ENCODE peak calls at places on chromosomes 1 and 21, in seven cellular contexts. One of them, this sample, is unnamed. For H3K36me3, the result is how much of the 10 kb centered on the place peaks cover.

GRCh38 chr1:16152521-16153087 is 3.3 kb downstream of the EPHA2 start:
- DNase-seq in CD8-positive, alpha-beta T cell: no peak
- DNase-seq in H1: no peak
- DNase-seq in heart left ventricle: peak
- DNase-seq in H7: peak
- DNase-seq in heart right ventricle: peak
- DNase-seq in SJCRH30: no peak
- DNase-seq in this sample: no peak

GRCh38 chr1:82838066-82838465 is 1037.3 kb downstream of the ADGRL2 start:
- DNase-seq in CD8-positive, alpha-beta T cell: no peak
- DNase-seq in H1: no peak
- DNase-seq in heart left ventricle: no peak
- DNase-seq in H7: no peak
- DNase-seq in heart right ventricle: no peak
- DNase-seq in SJCRH30: no peak
- DNase-seq in this sample: no peak

GRCh38 chr21:42843021-42843420 is 36.3 kb downstream of the WDR4 start:
- DNase-seq in CD8-positive, alpha-beta T cell: no peak
- DNase-seq in H1: no peak
- DNase-seq in heart left ventricle: no peak
- DNase-seq in H7: no peak
- DNase-seq in heart right ventricle: no peak
- DNase-seq in SJCRH30: no peak
- DNase-seq in this sample: no peak

GRCh38 chr1:12594966-12595838 is 22.8 kb downstream of the DHRS3 start:
- DNase-seq in CD8-positive, alpha-beta T cell: no peak
- DNase-seq in H1: peak
- DNase-seq in heart left ventricle: peak
- DNase-seq in H7: peak
- DNase-seq in heart right ventricle: peak
- DNase-seq in SJCRH30: peak
- DNase-seq in this sample: peak

GRCh38 chr1:21848524-21849174 is 36.6 kb downstream of the LDLRAD2 start:
- DNase-seq in CD8-positive, alpha-beta T cell: no peak
- DNase-seq in H1: no peak
- DNase-seq in heart left ventricle: no peak
- DNase-seq in H7: no peak
- DNase-seq in heart right ventricle: no peak
- DNase-seq in SJCRH30: no peak
- DNase-seq in this sample: no peak

GRCh38 chr1:22611530-22611947 is 24.9 kb upstream of the C1QA start:
- DNase-seq in CD8-positive, alpha-beta T cell: no peak
- DNase-seq in H1: peak
- DNase-seq in heart left ventricle: peak
- DNase-seq in H7: peak
- DNase-seq in heart right ventricle: peak
- DNase-seq in SJCRH30: peak
- DNase-seq in this sample: no peak

GRCh38 chr1:248821641-248822040 is 4.1 kb downstream of the SH3BP5L start:
- DNase-seq in CD8-positive, alpha-beta T cell: no peak
- DNase-seq in H1: no peak
- DNase-seq in heart left ventricle: no peak
- DNase-seq in H7: no peak
- DNase-seq in heart right ventricle: no peak
- DNase-seq in SJCRH30: no peak
- DNase-seq in this sample: no peak

GRCh38 chr1:68453060-68453665 is 3.4 kb upstream of the RPE65 start:
- DNase-seq in CD8-positive, alpha-beta T cell: no peak
- DNase-seq in H1: no peak
- DNase-seq in heart left ventricle: no peak
- DNase-seq in H7: no peak
- DNase-seq in heart right ventricle: no peak
- DNase-seq in SJCRH30: no peak
- DNase-seq in this sample: no peak

GRCh38 chr1:184533049-184533448 is 146.2 kb downstream of the C1orf21 start:
- DNase-seq in CD8-positive, alpha-beta T cell: no peak
- DNase-seq in H1: no peak
- DNase-seq in heart left ventricle: no peak
- DNase-seq in H7: no peak
- DNase-seq in heart right ventricle: no peak
- DNase-seq in SJCRH30: no peak
- DNase-seq in this sample: no peak

GRCh38 chr1:47779613-47780012 is 217.6 kb downstream of the TRABD2B start:
- DNase-seq in CD8-positive, alpha-beta T cell: no peak
- DNase-seq in H1: no peak
- DNase-seq in heart left ventricle: no peak
- DNase-seq in H7: no peak
- DNase-seq in heart right ventricle: no peak
- DNase-seq in SJCRH30: peak
- DNase-seq in this sample: no peak

DNA sequence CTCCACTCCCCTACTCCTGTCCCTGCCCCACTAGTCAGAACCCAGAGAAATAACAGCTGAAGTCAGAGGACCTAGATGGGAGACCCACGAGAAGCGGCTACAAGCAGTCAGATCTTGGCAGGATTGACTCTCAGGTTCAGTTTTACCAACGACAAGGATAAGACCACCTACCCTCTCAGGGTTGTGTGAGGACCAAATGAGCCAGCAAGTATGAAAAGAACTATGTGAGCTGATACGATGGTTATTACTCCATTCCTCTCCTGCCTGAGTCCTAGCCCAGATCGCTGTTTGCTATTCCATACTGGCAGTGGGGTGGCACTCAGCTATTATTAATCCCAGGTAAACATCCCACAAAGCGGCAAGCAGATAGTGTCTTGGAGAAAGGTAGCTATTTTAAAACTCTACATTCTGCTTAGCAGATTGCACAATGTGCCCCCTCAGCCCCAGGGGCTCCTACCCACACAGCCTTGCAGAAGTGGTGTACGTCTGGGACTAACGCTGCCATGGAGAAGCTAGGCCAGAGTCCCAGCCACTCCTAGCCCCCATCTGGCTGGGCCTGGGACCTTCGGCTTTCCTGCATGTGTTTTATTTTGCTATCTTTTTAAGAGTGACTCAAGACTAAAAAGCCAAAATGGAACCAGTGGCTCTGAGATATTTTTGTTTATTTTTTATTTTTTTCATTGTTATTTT is 58.9 kb downstream of the CD46 start:
- DNase-seq in CD8-positive, alpha-beta T cell: no peak
- DNase-seq in H1: peak
- DNase-seq in heart left ventricle: no peak
- DNase-seq in H7: peak
- DNase-seq in heart right ventricle: no peak
- DNase-seq in SJCRH30: no peak
- DNase-seq in this sample: no peak
- H3K36me3 ChIP-seq in CD8-positive, alpha-beta T cell: half or more
- H3K36me3 ChIP-seq in H1: under half
- H3K36me3 ChIP-seq in heart left ventricle: half or more
- H3K36me3 ChIP-seq in H7: under half
- H3K36me3 ChIP-seq in heart right ventricle: under half
- H3K36me3 ChIP-seq in SJCRH30: under half
- H3K36me3 ChIP-seq in this sample: under half

GRCh38 chr1:46008585-46008984 is 123.8 kb downstream of the PIK3R3 start:
- DNase-seq in CD8-positive, alpha-beta T cell: no peak
- DNase-seq in H1: no peak
- DNase-seq in heart left ventricle: no peak
- DNase-seq in H7: no peak
- DNase-seq in heart right ventricle: no peak
- DNase-seq in SJCRH30: no peak
- DNase-seq in this sample: no peak
- H3K36me3 ChIP-seq in CD8-positive, alpha-beta T cell: under half
- H3K36me3 ChIP-seq in H1: under half
- H3K36me3 ChIP-seq in heart left ventricle: half or more
- H3K36me3 ChIP-seq in H7: under half
- H3K36me3 ChIP-seq in heart right ventricle: under half
- H3K36me3 ChIP-seq in SJCRH30: under half
- H3K36me3 ChIP-seq in this sample: under half

DNA sequence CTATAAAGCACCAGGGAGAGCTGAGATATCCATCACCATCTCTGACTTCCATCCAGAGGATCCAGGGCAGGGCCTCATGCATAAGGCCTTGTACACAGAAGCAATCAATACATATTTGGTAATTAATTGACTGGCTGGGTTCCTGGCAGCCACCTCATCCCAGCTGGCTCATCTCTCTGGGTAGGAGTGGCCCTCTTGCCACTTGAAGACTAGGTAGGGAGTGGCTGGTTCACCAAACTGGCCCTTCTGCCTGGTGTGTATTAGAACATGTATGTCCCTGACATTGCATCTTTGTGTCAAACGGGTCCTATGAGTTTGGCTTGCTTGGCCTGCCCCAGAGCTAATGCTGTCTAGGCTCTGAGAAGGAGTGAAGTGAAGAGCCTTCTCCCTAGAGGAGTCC is 11.8 kb downstream of the NUAK2 start:
- DNase-seq in CD8-positive, alpha-beta T cell: no peak
- DNase-seq in H1: no peak
- DNase-seq in heart left ventricle: no peak
- DNase-seq in H7: no peak
- DNase-seq in heart right ventricle: no peak
- DNase-seq in SJCRH30: no peak
- DNase-seq in this sample: no peak
- H3K36me3 ChIP-seq in CD8-positive, alpha-beta T cell: half or more
- H3K36me3 ChIP-seq in H1: half or more
- H3K36me3 ChIP-seq in heart left ventricle: under half
- H3K36me3 ChIP-seq in H7: half or more
- H3K36me3 ChIP-seq in heart right ventricle: under half
- H3K36me3 ChIP-seq in SJCRH30: under half
- H3K36me3 ChIP-seq in this sample: under half

DNA sequence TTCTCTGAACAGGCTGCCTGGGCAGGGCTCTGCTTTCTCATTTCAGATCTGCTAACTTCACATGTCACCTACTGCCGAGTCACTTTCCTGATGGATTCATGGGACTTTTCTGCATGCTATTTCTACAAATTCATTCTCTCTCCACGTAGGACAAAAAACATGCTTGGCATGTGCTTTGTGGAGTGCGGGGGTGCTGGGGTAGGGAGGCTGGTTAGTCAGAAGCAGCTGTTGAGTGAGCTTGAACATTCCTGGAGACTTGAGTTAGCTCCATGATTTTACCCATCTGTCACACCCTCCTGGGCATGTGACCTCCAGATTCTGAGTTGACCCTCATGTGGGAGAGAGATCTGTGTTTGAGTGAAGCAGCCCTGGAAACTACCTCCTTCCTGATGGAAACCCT is 71.4 kb downstream of the UCK2 start:
- DNase-seq in CD8-positive, alpha-beta T cell: no peak
- DNase-seq in H1: no peak
- DNase-seq in heart left ventricle: peak
- DNase-seq in H7: no peak
- DNase-seq in heart right ventricle: peak
- DNase-seq in SJCRH30: peak
- DNase-seq in this sample: no peak
- H3K36me3 ChIP-seq in CD8-positive, alpha-beta T cell: under half
- H3K36me3 ChIP-seq in H1: under half
- H3K36me3 ChIP-seq in heart left ventricle: under half
- H3K36me3 ChIP-seq in H7: under half
- H3K36me3 ChIP-seq in heart right ventricle: under half
- H3K36me3 ChIP-seq in SJCRH30: under half
- H3K36me3 ChIP-seq in this sample: half or more

GRCh38 chr1:34983700-34984355 is 1.3 kb downstream of the TMEM35B start:
- DNase-seq in CD8-positive, alpha-beta T cell: no peak
- DNase-seq in H1: no peak
- DNase-seq in heart left ventricle: no peak
- DNase-seq in H7: peak
- DNase-seq in heart right ventricle: no peak
- DNase-seq in SJCRH30: peak
- DNase-seq in this sample: no peak
- H3K36me3 ChIP-seq in CD8-positive, alpha-beta T cell: under half
- H3K36me3 ChIP-seq in H1: under half
- H3K36me3 ChIP-seq in heart left ventricle: under half
- H3K36me3 ChIP-seq in H7: under half
- H3K36me3 ChIP-seq in heart right ventricle: under half
- H3K36me3 ChIP-seq in SJCRH30: under half
- H3K36me3 ChIP-seq in this sample: under half

This sample was measured in BE2C.